ENCODE peak calls at places on chromosomes 12 and 14, in seven cellular contexts. H is brain microvascular endothelial cell; F is CD4-positive, alpha-beta T cell; Q is body of pancreas; P is A549; S is HCT116; V is A673. I is an unnamed sample.

GRCh38 chr12:120368789-120369475 is at the start of gene MSI1:
- DNase-seq in H (no peak), F (no peak), Q (no peak), P (no peak), S (no peak), V (no peak), I (no peak)

GRCh38 chr14:64040044-64040443 is 187.2 kb downstream of the SYNE2 start:
- DNase-seq in H (no peak), F (no peak), Q (no peak), P (peak), S (no peak), V (no peak), I (no peak)

GRCh38 chr12:2689393-2689792 is 105.4 kb upstream of the FKBP4 start:
- DNase-seq in H (no peak), F (no peak), Q (no peak), P (no peak), S (no peak), V (no peak), I (no peak)

GRCh38 chr12:126069549-126070165 is 1004.4 kb downstream of the AACS start:
- DNase-seq in H (peak), F (no peak), Q (peak), P (peak), S (peak), V (peak), I (no peak)

GRCh38 chr14:28254768-28255167 is 511.8 kb upstream of the FOXG1 start:
- DNase-seq in H (no peak), F (no peak), Q (no peak), P (no peak), S (no peak), V (no peak), I (no peak)

GRCh38 chr12:2876431-2877046 is 435 bp downstream of the FOXM1 start:
- DNase-seq in H (no peak), F (no peak), Q (no peak), P (peak), S (no peak), V (peak), I (no peak)

GRCh38 chr12:2450553-2450952 is 344.2 kb upstream of the FKBP4 start:
- DNase-seq in H (no peak), F (no peak), Q (no peak), P (no peak), S (no peak), V (no peak), I (no peak)

GRCh38 chr12:84361651-84362551 is 550.7 kb downstream of the SLC6A15 start:
- DNase-seq in H (no peak), F (no peak), Q (no peak), P (no peak), S (no peak), V (no peak), I (no peak)

GRCh38 chr12:125773033-125773432 is 707.8 kb downstream of the AACS start:
- DNase-seq in H (no peak), F (no peak), Q (no peak), P (peak), S (peak), V (peak), I (no peak)

DNA sequence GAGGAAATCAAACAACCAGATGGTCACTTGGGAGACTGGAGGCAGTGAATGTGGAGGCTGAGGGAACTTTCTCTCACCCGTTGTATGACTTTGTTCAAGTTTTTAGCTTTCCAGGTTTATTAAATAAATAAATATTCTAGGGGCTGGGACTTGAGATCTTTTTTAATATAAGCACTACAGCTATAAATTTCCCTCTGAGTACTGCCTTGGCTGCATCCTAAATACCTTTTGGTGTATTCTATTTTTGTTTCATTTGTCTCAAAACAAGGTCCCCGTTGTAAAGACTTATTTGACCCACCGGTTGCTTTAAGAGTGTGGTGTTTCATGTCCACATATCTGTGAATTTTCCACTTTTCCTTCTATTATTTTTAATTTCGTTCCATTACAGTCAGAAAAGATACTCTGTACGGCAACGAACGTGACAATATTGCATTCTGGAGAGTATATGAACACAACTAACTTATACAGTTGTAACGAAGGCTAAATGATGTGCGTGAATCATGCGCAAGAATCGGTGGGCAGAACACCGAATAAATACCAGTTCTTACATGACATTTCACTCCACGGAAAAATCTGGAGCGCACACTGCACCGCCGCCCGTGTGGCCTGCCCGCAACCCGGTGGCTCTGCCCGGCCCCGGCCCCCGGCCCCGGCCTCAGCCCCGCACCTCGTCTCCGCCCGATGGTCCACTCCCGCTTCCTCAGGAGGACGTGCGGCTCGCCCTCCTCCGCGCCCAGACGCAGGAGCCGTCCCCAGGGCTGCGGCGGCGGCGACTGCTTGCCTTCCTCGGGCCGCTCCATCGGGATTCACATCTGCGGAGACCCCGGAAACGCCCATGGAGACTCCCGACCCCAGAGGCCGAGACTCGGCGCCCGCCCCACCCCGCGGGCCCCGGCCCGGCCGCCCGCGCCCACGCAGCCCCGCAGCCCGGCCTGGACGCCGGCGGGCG is 602 bp downstream of the CHFR start:
- DNase-seq in H (peak), F (no peak), Q (peak), P (peak), S (no peak), V (peak), I (no peak)
- TF ChIP-seq CTCF in H (no peak), F (no peak), Q (no peak), P (no peak), S (no peak), V (no peak), I (no peak)

GRCh38 chr12:62604373-62604772 is 137.7 kb downstream of the MON2 start:
- DNase-seq in H (no peak), F (no peak), Q (no peak), P (no peak), S (no peak), V (no peak), I (no peak)
- H3K27ac ChIP-seq in H (peak), F (no peak), Q (no peak), P (peak), S (no peak), V (peak), I (no peak)

GRCh38 chr12:92756905-92757598 is 54.3 kb downstream of the PLEKHG7 start:
- DNase-seq in H (no peak), F (no peak), Q (no peak), P (no peak), S (no peak), V (no peak), I (no peak)
- TF ChIP-seq CTCF in H (no peak), F (no peak), Q (no peak), P (no peak), S (no peak), V (no peak), I (no peak)

DNA sequence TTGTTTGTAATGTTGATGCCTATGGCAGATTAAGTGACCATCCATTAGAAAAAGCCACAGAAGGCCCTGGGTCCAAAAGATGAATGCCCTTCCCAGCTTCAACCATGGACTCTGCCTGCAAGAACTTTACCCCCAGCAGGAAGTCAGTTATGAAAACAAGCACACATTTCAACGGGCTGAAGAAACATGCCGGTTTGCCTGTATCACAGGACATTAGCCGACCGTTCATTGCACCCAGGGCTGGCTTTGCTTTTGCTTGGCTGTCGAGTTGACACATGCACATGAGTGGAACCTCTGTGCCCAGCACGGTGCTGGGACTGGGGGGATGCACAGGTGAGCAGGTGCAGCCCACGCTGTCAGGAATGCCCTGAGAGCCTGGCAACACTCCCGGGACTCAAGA is 1087.0 kb downstream of the BCL11B start:
- DNase-seq in H (no peak), F (no peak), Q (no peak), P (no peak), S (no peak), V (no peak), I (no peak)
- H3K27ac ChIP-seq in H (no peak), F (peak), Q (no peak), P (no peak), S (no peak), V (no peak), I (peak)

DNA sequence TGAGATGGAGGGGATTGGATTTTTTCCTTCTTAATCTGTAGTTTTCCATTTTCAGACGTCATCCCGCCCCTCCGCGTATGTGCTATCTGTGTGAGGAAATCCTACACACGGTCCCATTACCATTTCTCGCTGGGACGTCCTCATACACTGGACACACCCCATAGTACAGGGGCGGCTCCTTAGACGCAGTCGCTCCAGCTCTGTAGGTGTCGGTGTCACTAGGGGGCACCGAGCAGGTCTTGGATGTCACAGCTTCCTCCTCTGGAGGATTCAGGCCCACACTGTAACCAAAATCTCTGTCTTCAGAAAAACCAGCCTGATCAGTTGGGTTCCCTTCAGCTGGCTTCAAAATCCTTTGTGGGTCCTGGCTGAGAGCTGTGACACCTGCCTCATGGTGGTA is 7.1 kb downstream of the ANKLE2 start:
- DNase-seq in H (no peak), F (no peak), Q (no peak), P (peak), S (peak), V (no peak), I (no peak)
- TF ChIP-seq CTCF in H (no peak), F (no peak), Q (no peak), P (no peak), S (no peak), V (no peak), I (no peak)

GRCh38 chr12:116299064-116299463 is 21.6 kb upstream of the MED13L start:
- DNase-seq in H (no peak), F (no peak), Q (no peak), P (no peak), S (no peak), V (no peak), I (no peak)
- H3K27ac ChIP-seq in H (no peak), F (no peak), Q (peak), P (peak), S (no peak), V (no peak), I (no peak)

DNA sequence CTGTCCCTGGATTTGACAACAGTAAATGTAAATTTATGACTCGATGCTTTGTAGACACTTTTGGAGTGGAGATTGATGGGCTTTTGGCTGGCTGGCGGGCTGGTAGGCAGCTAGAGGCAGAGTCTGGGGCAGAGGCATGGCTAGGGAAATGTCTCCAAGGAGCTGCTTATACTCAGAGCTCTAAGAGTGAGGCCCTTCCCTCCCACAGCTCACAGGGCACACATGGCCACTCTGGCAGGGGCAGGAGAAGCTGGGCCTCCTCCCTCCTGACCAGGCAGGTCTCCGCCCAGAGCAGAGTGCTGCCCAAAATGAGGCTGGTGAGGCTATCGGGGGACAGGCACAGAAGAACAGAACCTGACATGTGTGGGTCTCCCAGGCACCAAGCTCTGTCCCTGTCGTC is 67.5 kb downstream of the GALNT16 start:
- DNase-seq in H (no peak), F (no peak), Q (no peak), P (no peak), S (no peak), V (no peak), I (no peak)
- TF ChIP-seq CTCF in H (no peak), F (no peak), Q (no peak), P (no peak), S (no peak), V (no peak), I (no peak)

DNA sequence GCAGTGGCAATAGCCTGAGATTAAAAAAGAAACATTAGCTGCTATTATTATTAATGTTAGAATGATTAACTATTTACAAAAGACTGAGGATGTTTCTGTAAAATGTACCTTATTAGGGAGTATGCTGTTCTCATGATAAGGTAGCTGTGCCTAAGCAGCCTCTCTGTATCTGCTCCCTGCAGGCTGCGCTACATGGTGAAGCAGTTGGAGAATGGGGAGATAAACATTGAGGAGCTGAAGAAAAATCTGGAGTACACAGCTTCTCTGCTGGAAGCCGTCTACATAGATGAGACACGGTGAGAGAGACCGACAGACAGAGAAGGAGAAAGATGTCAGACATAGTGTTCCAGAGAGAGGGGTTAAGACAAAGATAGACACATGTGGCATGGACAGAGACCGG is 17.4 kb downstream of the PDE1B start:
- DNase-seq in H (no peak), F (no peak), Q (no peak), P (no peak), S (no peak), V (no peak), I (no peak)
- H3K27ac ChIP-seq in H (no peak), F (no peak), Q (no peak), P (no peak), S (no peak), V (no peak), I (no peak)

GRCh38 chr12:49548822-49549648 is 10.2 kb downstream of the KCNH3 start:
- DNase-seq in H (no peak), F (no peak), Q (no peak), P (no peak), S (no peak), V (peak), I (no peak)
- TF ChIP-seq CTCF in H (peak), F (peak), Q (no peak), P (no peak), S (no peak), V (peak), I (no peak)